ENCODE peak calls at places on chromosomes 7 and 10, in six cellular contexts. L is transverse colon, R is mesendoderm, A is SJCRH30, I is HepG2, B is cardiac muscle cell. D is an unnamed sample. For H3K4me1, the result is how much of the 10 kb centered on the place peaks cover.

GRCh38 chr7:41188163-41189130 is 514.4 kb downstream of the INHBA start:
- DNase-seq in B (peak), I (no peak), R (peak), A (no peak), L (no peak), D (no peak)

GRCh38 chr7:44375236-44375699 is 49.9 kb upstream of the CAMK2B start:
- DNase-seq in B (no peak), R (peak), I (peak), A (peak), L (no peak), D (no peak)

GRCh38 chr7:117810642-117811512 is 62.4 kb downstream of the CTTNBP2 start:
- DNase-seq in L (no peak), B (no peak), R (peak), I (no peak), A (no peak), D (no peak)

GRCh38 chr10:86802709-86803108 is 46.3 kb downstream of the BMPR1A start:
- DNase-seq in B (no peak), I (no peak), R (no peak), L (no peak), A (no peak), D (no peak)

GRCh38 chr7:106521115-106521514 is 139.8 kb downstream of the CCDC71L start:
- DNase-seq in R (peak), B (no peak), L (no peak), I (no peak), A (no peak), D (peak)

GRCh38 chr10:51960494-51960895 is 261.1 kb upstream of the CSTF2T start:
- DNase-seq in A (peak), I (peak), L (no peak), B (peak), R (peak), D (peak)

GRCh38 chr7:73361340-73361739 is 33.4 kb downstream of the FKBP6 start:
- DNase-seq in B (peak), R (no peak), I (no peak), L (no peak), A (no peak), D (no peak)

GRCh38 chr10:30436200-30436599 is 2.2 kb downstream of the MAP3K8 start:
- DNase-seq in A (peak), L (peak), B (peak), R (peak), I (no peak), D (no peak)

GRCh38 chr7:44964831-44965440 is 13.9 kb downstream of the MYO1G start:
- DNase-seq in L (no peak), R (no peak), A (no peak), I (no peak), B (no peak), D (no peak)

GRCh38 chr7:30990316-30991029 is 26.7 kb downstream of the GHRHR start:
- DNase-seq in R (no peak), I (no peak), A (no peak), L (no peak), B (no peak), D (no peak)

GRCh38 chr7:25216837-25217236 is 11.4 kb downstream of the NPVF start:
- DNase-seq in I (peak), A (peak), B (peak), R (peak), L (no peak), D (peak)

GRCh38 chr7:132387596-132387995 is 188.7 kb downstream of the PLXNA4 start:
- DNase-seq in R (no peak), I (no peak), L (no peak), A (no peak), B (no peak), D (no peak)

GRCh38 chr10:14782691-14783363 is 8.1 kb upstream of the FAM107B start:
- DNase-seq in I (peak), B (peak), L (peak), A (no peak), R (peak), D (peak)

GRCh38 chr7:119783799-119784198 is 489.2 kb upstream of the KCND2 start:
- DNase-seq in L (no peak), B (peak), I (no peak), A (peak), R (no peak), D (no peak)

GRCh38 chr10:98425511-98426352 is 10.8 kb upstream of the PYROXD2 start:
- DNase-seq in A (peak), B (peak), R (peak), L (peak), I (peak), D (peak)

GRCh38 chr7:132075573-132075972 is 500.7 kb downstream of the PLXNA4 start:
- DNase-seq in R (no peak), I (no peak), L (peak), A (no peak), B (no peak), D (no peak)

GRCh38 chr7:20778063-20778721 is 8.5 kb downstream of the SP8 start:
- DNase-seq in A (no peak), B (peak), I (no peak), L (peak), R (peak), D (no peak)

GRCh38 chr7:30281791-30282190 is 2.6 kb upstream of the ZNRF2 start:
- DNase-seq in L (peak), A (no peak), R (no peak), B (no peak), I (peak), D (no peak)

GRCh38 chr7:2282185-2282751 is 32.0 kb downstream of the SNX8 start:
- DNase-seq in B (peak), A (peak), L (no peak), I (no peak), R (no peak), D (no peak)

GRCh38 chr7:136942396-136942795 is 73.9 kb downstream of the CHRM2 start:
- DNase-seq in I (no peak), L (no peak), B (no peak), R (no peak), A (no peak), D (no peak)

GRCh38 chr10:6580279-6581029 is 378 bp upstream of the PRKCQ start:
- DNase-seq in B (peak), L (peak), R (peak), I (peak), A (peak), D (peak)

GRCh38 chr7:7100432-7100849 is 81.9 kb upstream of the C1GALT1 start:
- DNase-seq in L (no peak), B (peak), R (peak), A (peak), I (no peak), D (no peak)

GRCh38 chr7:141889323-141889722 is 26.9 kb upstream of the OR9A4 start:
- DNase-seq in I (no peak), B (no peak), R (no peak), L (no peak), A (no peak), D (no peak)

GRCh38 chr10:74156919-74157289 is 5.9 kb downstream of the ADK start:
- DNase-seq in L (peak), R (no peak), B (peak), I (no peak), A (no peak), D (no peak)

GRCh38 chr7:17632401-17632800 is 307.9 kb downstream of the SNX13 start:
- DNase-seq in I (no peak), A (no peak), R (no peak), B (no peak), L (no peak), D (no peak)

GRCh38 chr10:14126697-14127440 is 203.9 kb downstream of the FRMD4A start:
- DNase-seq in A (no peak), B (no peak), R (no peak), L (no peak), I (no peak), D (no peak)

GRCh38 chr7:30212720-30213119 is 71.7 kb upstream of the ZNRF2 start:
- DNase-seq in I (peak), B (no peak), L (no peak), R (no peak), A (no peak), D (no peak)

GRCh38 chr7:129875745-129876411 is 76.9 kb downstream of the UBE2H start:
- DNase-seq in B (peak), A (no peak), L (no peak), I (no peak), R (peak), D (no peak)

GRCh38 chr7:152902054-152902453 is 142.5 kb downstream of the ACTR3B start:
- DNase-seq in B (no peak), A (no peak), R (no peak), L (no peak), I (no peak), D (no peak)

GRCh38 chr10:121559321-121559720 is 38.9 kb downstream of the FGFR2 start:
- DNase-seq in I (no peak), A (peak), L (no peak), B (no peak), R (no peak), D (no peak)

GRCh38 chr7:135353832-135354231 is 120.2 kb downstream of the STRA8 start:
- DNase-seq in I (no peak), A (no peak), R (no peak), L (no peak), B (peak), D (no peak)

GRCh38 chr7:26061340-26062239 is 90.4 kb upstream of the NFE2L3 start:
- DNase-seq in I (peak), R (peak), B (peak), L (peak), A (peak), D (peak)

GRCh38 chr10:81179805-81180452 is 642.2 kb downstream of the SH2D4B start:
- DNase-seq in A (peak), I (peak), R (peak), L (peak), B (no peak), D (no peak)

GRCh38 chr10:18666810-18667209 is 7.6 kb downstream of the ARL5B start:
- DNase-seq in R (peak), I (peak), B (peak), A (no peak), L (no peak), D (no peak)

GRCh38 chr10:58641095-58641531 is 128.4 kb downstream of the BICC1 start:
- DNase-seq in R (no peak), A (peak), I (peak), B (peak), L (no peak), D (peak)
- H3K4me1 ChIP-seq in R (under half), A (under half), I (under half), B (under half), L (under half), D (under half)

GRCh38 chr10:124654686-124655085 is 89.5 kb downstream of the FAM53B start:
- DNase-seq in A (no peak), R (no peak), I (no peak), B (no peak), L (no peak), D (no peak)

GRCh38 chr10:124653311-124653710 is 90.9 kb downstream of the FAM53B start:
- DNase-seq in A (no peak), R (no peak), I (no peak), B (no peak), L (no peak), D (no peak)

GRCh38 chr10:124652701-124653100 is 91.5 kb downstream of the FAM53B start:
- DNase-seq in B (no peak), R (no peak), I (no peak), A (no peak), L (no peak), D (no peak)

GRCh38 chr10:124655191-124656112 is 88.7 kb downstream of the FAM53B start:
- DNase-seq in B (no peak), R (no peak), I (no peak), L (no peak), A (no peak), D (no peak)

GRCh38 chr10:124653811-124654651 is 90.1 kb downstream of the FAM53B start:
- DNase-seq in I (no peak), R (no peak), A (no peak), L (no peak), B (no peak), D (no peak)
- H3K4me1 ChIP-seq in I (under half), R (under half), A (under half), L (under half), B (under half), D (under half)

DNA sequence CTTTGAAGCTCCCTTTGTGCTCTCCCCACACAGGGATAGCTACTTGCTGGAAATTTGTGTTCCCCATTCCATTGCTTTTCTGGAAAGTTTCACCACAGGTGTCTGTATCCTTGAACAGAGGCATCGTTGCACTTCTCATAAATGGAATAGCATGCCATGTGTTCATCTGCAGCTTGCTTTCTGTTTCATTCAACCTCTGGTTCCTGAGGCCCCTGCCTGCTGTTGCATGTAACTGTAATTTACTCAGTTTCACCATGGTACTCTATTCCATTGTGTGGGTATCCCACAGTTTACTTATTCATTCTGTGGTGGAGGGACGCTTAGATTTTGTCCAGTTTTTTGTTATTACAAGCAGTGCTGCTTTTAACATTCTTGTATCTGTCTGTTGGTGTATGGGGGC is 32.0 kb downstream of the EEPD1 start:
- DNase-seq in R (no peak), I (no peak), B (no peak), L (no peak), A (no peak), D (no peak)
- H3K4me1 ChIP-seq in R (under half), I (half or more), B (under half), L (under half), A (under half), D (under half)

GRCh38 chr10:132983250-132984007 is 41.1 kb upstream of the CFAP46 start:
- DNase-seq in B (no peak), I (no peak), L (no peak), R (no peak), A (no peak), D (no peak)
- H3K4me1 ChIP-seq in B (under half), I (under half), L (under half), R (under half), A (under half), D (under half)

GRCh38 chr10:49080071-49080470 is 35.3 kb downstream of the VSTM4 start:
- DNase-seq in R (no peak), L (no peak), B (peak), I (no peak), A (peak), D (no peak)

GRCh38 chr10:49083256-49083655 is 32.1 kb downstream of the VSTM4 start:
- DNase-seq in A (peak), L (no peak), R (no peak), I (no peak), B (peak), D (no peak)

GRCh38 chr10:49080965-49081364 is 34.4 kb downstream of the VSTM4 start:
- DNase-seq in L (no peak), R (no peak), I (no peak), A (no peak), B (no peak), D (no peak)

GRCh38 chr10:49082767-49083166 is 32.6 kb downstream of the VSTM4 start:
- DNase-seq in B (no peak), A (no peak), R (no peak), L (no peak), I (no peak), D (no peak)

GRCh38 chr10:49081532-49082275 is 33.6 kb downstream of the VSTM4 start:
- DNase-seq in R (peak), L (no peak), B (peak), I (peak), A (no peak), D (no peak)
- H3K4me1 ChIP-seq in R (under half), L (under half), B (under half), I (under half), A (under half), D (under half)

DNA sequence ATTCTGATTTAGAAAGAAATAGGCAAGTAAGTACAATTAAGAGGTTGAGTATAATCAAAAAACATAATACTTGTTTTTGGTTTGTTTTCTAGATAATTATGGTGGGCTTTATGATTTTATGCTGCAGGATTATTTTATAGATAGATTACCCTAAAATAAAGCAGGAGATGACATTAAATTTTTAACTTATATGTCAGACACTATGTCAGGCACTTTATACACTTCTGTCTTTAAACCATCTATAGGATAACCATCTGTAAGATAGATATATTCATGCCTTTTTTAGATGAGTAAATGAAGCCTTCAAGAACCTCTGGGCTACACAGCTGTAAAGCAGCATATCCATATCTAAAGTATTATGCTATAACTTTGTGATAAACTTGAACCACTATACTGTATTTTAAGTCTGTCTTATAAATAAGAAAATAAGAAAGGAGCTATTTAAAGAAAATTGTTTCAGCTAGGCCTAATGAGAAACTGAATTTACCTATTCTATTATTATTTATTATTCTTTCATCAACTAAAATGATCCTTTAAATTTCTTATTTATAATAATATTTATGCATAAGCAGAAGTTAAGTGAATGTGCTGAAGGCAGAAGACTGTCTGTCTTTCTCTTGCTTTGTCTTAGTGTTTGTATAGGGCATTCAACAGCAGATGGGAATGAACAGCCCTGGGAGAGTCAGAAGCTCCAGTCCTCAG is 94.0 kb downstream of the CPED1 start:
- DNase-seq in L (no peak), B (no peak), A (no peak), R (no peak), I (no peak), D (no peak)
- H3K4me1 ChIP-seq in L (under half), B (under half), A (half or more), R (under half), I (under half), D (under half)

D was measured in HCT116.